ENCODE peak calls at places on chromosomes 4 and X, in six cellular contexts. X is NCI-H2081 treated with DMSO at 0.1 percent for 48 hours, Y is HS-5, V is NCI-H1092, M is cardiac fibroblast, Z is islet precursor cell. B is an unnamed sample.

GRCh38 chrX:137227164-137227563 is 193.4 kb upstream of the GPR101 start:
- DNase-seq in M (no peak), Z (no peak), V (no peak), X (no peak), Y (no peak), B (no peak)

GRCh38 chrX:30806187-30806728 is 82.8 kb downstream of the TAB3 start:
- DNase-seq in X (no peak), M (no peak), Z (no peak), V (no peak), Y (no peak), B (no peak)

GRCh38 chr4:139247656-139248238 is 32.3 kb downstream of the MGARP start:
- DNase-seq in V (no peak), Y (no peak), X (no peak), M (peak; percentile 15), Z (no peak), B (no peak)

GRCh38 chrX:139801397-139801813 is 93.4 kb upstream of the MCF2 start:
- DNase-seq in V (no peak), Z (no peak), X (no peak), M (no peak), Y (no peak), B (no peak)

GRCh38 chr4:132062611-132063239 is 1086.4 kb upstream of the PCDH10 start:
- DNase-seq in X (no peak), V (no peak), Z (no peak), M (no peak), Y (no peak), B (no peak)

GRCh38 chr4:19455850-19456602 is 795.7 kb upstream of the SLIT2 start:
- DNase-seq in V (no peak), Z (no peak), X (peak; percentile 57), Y (no peak), M (no peak), B (no peak)

GRCh38 chr4:153809916-153810810 is 21.3 kb upstream of the SFRP2 start:
- DNase-seq in Z (no peak), V (no peak), Y (no peak), X (no peak), M (no peak), B (no peak)

GRCh38 chrX:23012162-23012561 is 12.4 kb downstream of the DDX53 start:
- DNase-seq in Z (no peak), Y (no peak), V (no peak), X (no peak), M (no peak), B (no peak)

GRCh38 chrX:131067846-131068745 is 9.9 kb downstream of the ARHGAP36 start:
- DNase-seq in M (no peak), Z (no peak), Y (no peak), X (no peak), V (no peak), B (no peak)